ENCODE peak calls at places on chromosome 18, in seven cellular contexts. F, V, O, T, L, M and G are unnamed samples.

GRCh38 chr18:9943311-9943710 is 29.5 kb downstream of the VAPA start:
- DNase-seq in O (no peak), V (no peak), M (no peak), L (no peak), F (no peak), T (no peak), G (no peak)

GRCh38 chr18:74944676-74945075 is 264.3 kb downstream of the PTGR3 start:
- DNase-seq in L (no peak), T (no peak), F (no peak), O (no peak), V (no peak), M (no peak), G (no peak)

GRCh38 chr18:31498450-31499156 is 626 bp downstream of the DSG2 start:
- DNase-seq in T (no peak), O (no peak), F (no peak), V (no peak), L (no peak), M (no peak), G (peak; percentile 58)

GRCh38 chr18:31683968-31684278 is 458 bp downstream of the B4GALT6 start:
- DNase-seq in L (no peak), V (no peak), F (no peak), M (no peak), T (no peak), O (no peak), G (no peak)

GRCh38 chr18:5424903-5425302 is 118.9 kb downstream of the EPB41L3 start:
- DNase-seq in L (peak; percentile 32), M (no peak), T (peak; percentile 61), O (no peak), F (peak; percentile 61), V (peak; percentile 3), G (no peak)

GRCh38 chr18:33560686-33561370 is 17.2 kb upstream of the ASXL3 start:
- DNase-seq in O (no peak), M (no peak), L (no peak), F (no peak), V (no peak), T (peak; percentile 15), G (no peak)

GRCh38 chr18:28494151-28494550 is 317.2 kb upstream of the CDH2 start:
- DNase-seq in F (no peak), M (no peak), L (no peak), V (no peak), O (peak; percentile 19), T (no peak), G (no peak)

GRCh38 chr18:28890796-28891195 is 713.9 kb upstream of the CDH2 start:
- DNase-seq in V (no peak), M (no peak), F (no peak), O (no peak), T (no peak), L (no peak), G (no peak)

GRCh38 chr18:26185267-26185666 is 41.0 kb upstream of the TAF4B start:
- DNase-seq in M (no peak), O (no peak), T (peak; percentile 36), V (no peak), L (no peak), F (no peak), G (no peak)

GRCh38 chr18:13760047-13760446 is 33.6 kb downstream of the RNMT start:
- DNase-seq in L (no peak), V (no peak), T (no peak), O (no peak), F (no peak), M (no peak), G (no peak)

GRCh38 chr18:45619062-45619825 is 4.0 kb downstream of the SLC14A2 start:
- DNase-seq in M (no peak), F (no peak), T (no peak), V (peak; percentile 21), O (peak; percentile 52), L (no peak), G (peak; percentile 74)

GRCh38 chr18:23189768-23190661 is 54.7 kb downstream of the CABLES1 start:
- DNase-seq in T (no peak), V (no peak), F (no peak), M (no peak), L (no peak), O (no peak), G (no peak)

GRCh38 chr18:79982736-79983135 is 5.6 kb downstream of the TXNL4A start:
- DNase-seq in V (peak; percentile 46), T (no peak), L (peak; percentile 37), O (no peak), F (peak; percentile 77), M (no peak), G (no peak)

GRCh38 chr18:55588001-55588875 is at the start of gene TCF4:
- DNase-seq in M (peak; percentile 12), L (peak; percentile 42), T (peak; percentile 86), F (peak; percentile 78), O (peak; percentile 64), V (peak; percentile 15), G (peak; percentile 55)

GRCh38 chr18:75049455-75049789 is 159.5 kb downstream of the PTGR3 start:
- DNase-seq in V (no peak), O (no peak), M (no peak), L (no peak), T (no peak), F (no peak), G (no peak)

GRCh38 chr18:13621886-13622619 is 104.3 kb downstream of the FAM210A start:
- DNase-seq in O (no peak), V (no peak), M (no peak), T (no peak), L (no peak), F (no peak), G (no peak)

GRCh38 chr18:13260114-13260926 is 41.8 kb downstream of the LDLRAD4 start:
- DNase-seq in O (peak; percentile 38), L (no peak), M (no peak), V (peak; percentile 2), T (no peak), F (no peak), G (peak; percentile 36)

GRCh38 chr18:3538954-3539617 is 89.1 kb downstream of the TGIF1 start:
- DNase-seq in F (no peak), V (no peak), L (no peak), M (no peak), T (no peak), O (no peak), G (no peak)

GRCh38 chr18:42446195-42446594 is 491.2 kb downstream of the PIK3C3 start:
- DNase-seq in M (no peak), V (peak; percentile 1), T (no peak), O (peak; percentile 51), L (no peak), F (no peak), G (no peak)

GRCh38 chr18:33802955-33803354 is 224.9 kb downstream of the ASXL3 start:
- DNase-seq in F (no peak), L (no peak), O (no peak), T (peak; percentile 37), V (no peak), M (no peak), G (peak; percentile 66)

GRCh38 chr18:376307-376706 is 108.5 kb upstream of the THOC1 start:
- DNase-seq in F (no peak), T (no peak), O (no peak), M (no peak), L (no peak), V (no peak), G (no peak)

GRCh38 chr18:58337285-58337684 is 291.6 kb downstream of the ALPK2 start:
- DNase-seq in T (no peak), O (no peak), M (no peak), V (no peak), L (no peak), F (no peak), G (no peak)

GRCh38 chr18:58097907-58098166 is 53.8 kb downstream of the NEDD4L start:
- DNase-seq in O (no peak), V (no peak), T (no peak), F (no peak), M (no peak), L (no peak), G (no peak)